ENCODE peak calls at places on chromosome 15, in nine cellular contexts. F is transverse colon, T is heart right ventricle, W is A549, O is AG04450, N is GM12865, C is AG09309, U is K562, K is NB4. I is an unnamed sample.

GRCh38 chr15:64895285-64896065 is 16.2 kb upstream of the ANKDD1A start:
- DNase-seq in W (no peak), N (peak), C (no peak), O (no peak), T (peak), K (peak), U (no peak), F (peak), I (no peak)

GRCh38 chr15:45714501-45715488 is 80.0 kb downstream of the SQOR start:
- DNase-seq in W (no peak), T (peak), F (peak), N (peak), O (peak), C (peak), U (peak), K (peak), I (no peak)

GRCh38 chr15:22936577-22937472 is 43.3 kb downstream of the CYFIP1 start:
- DNase-seq in N (peak), C (no peak), K (no peak), O (no peak), W (no peak), U (no peak), F (no peak), T (no peak), I (no peak)

GRCh38 chr15:65082303-65082958 is 5.9 kb downstream of the KBTBD13 start:
- DNase-seq in W (no peak), T (no peak), C (no peak), F (peak), N (no peak), U (no peak), K (no peak), O (no peak), I (no peak)

GRCh38 chr15:90876046-90876445 is 7.7 kb downstream of the FURIN start:
- DNase-seq in F (no peak), N (no peak), C (no peak), K (no peak), U (no peak), W (no peak), T (no peak), O (no peak), I (no peak)

GRCh38 chr15:56537881-56538280 is 72.9 kb upstream of the MNS1 start:
- DNase-seq in K (peak), N (peak), O (no peak), C (no peak), T (no peak), U (no peak), W (no peak), F (peak), I (no peak)

GRCh38 chr15:51299187-51300015 is 39.0 kb downstream of the CYP19A1 start:
- DNase-seq in O (no peak), K (no peak), W (no peak), T (no peak), C (no peak), N (no peak), F (no peak), U (no peak), I (no peak)

GRCh38 chr15:39188314-39188713 is 392.6 kb upstream of the THBS1 start:
- DNase-seq in O (no peak), C (peak), U (no peak), W (no peak), T (no peak), F (no peak), K (no peak), N (no peak), I (no peak)

GRCh38 chr15:99296386-99296785 is 45.1 kb downstream of the LRRC28 start:
- DNase-seq in F (no peak), T (no peak), U (no peak), W (no peak), C (no peak), N (no peak), K (no peak), O (no peak), I (no peak)

GRCh38 chr15:91942676-91943417 is 89.3 kb downstream of the SLCO3A1 start:
- DNase-seq in O (peak), N (peak), F (peak), U (no peak), T (peak), C (peak), K (peak), W (peak), I (peak)

GRCh38 chr15:77487479-77487861 is 66.8 kb downstream of the HMG20A start:
- DNase-seq in T (no peak), U (no peak), O (no peak), C (no peak), K (no peak), W (no peak), N (no peak), F (no peak), I (no peak)

GRCh38 chr15:81611679-81612078 is 237.7 kb upstream of the TMC3 start:
- DNase-seq in W (no peak), U (no peak), F (no peak), T (no peak), N (no peak), O (no peak), C (no peak), K (no peak), I (no peak)

GRCh38 chr15:28913171-28913765 is 27.5 kb downstream of the APBA2 start:
- DNase-seq in O (no peak), K (no peak), F (no peak), U (no peak), T (no peak), C (no peak), W (peak), N (no peak), I (no peak)

GRCh38 chr15:101256756-101257155 is 4.9 kb upstream of the CHSY1 start:
- DNase-seq in F (no peak), W (no peak), T (no peak), U (no peak), N (no peak), O (no peak), C (no peak), K (peak), I (no peak)

GRCh38 chr15:101320501-101321052 is 25.5 kb upstream of the SNRPA1 start:
- DNase-seq in T (no peak), U (no peak), F (peak), C (no peak), W (no peak), K (peak), O (no peak), N (peak), I (peak)

GRCh38 chr15:31522056-31522455 is 195.4 kb downstream of the KLF13 start:
- DNase-seq in F (no peak), O (no peak), K (no peak), C (no peak), N (no peak), W (no peak), U (no peak), T (no peak), I (no peak)

GRCh38 chr15:61621146-61621545 is 392.0 kb upstream of the RORA start:
- DNase-seq in T (no peak), F (no peak), K (peak), C (no peak), O (no peak), W (no peak), N (peak), U (peak), I (no peak)

GRCh38 chr15:78205856-78206255 is 28.5 kb downstream of the ACSBG1 start:
- DNase-seq in K (no peak), O (no peak), F (no peak), N (no peak), U (no peak), T (no peak), W (no peak), C (no peak), I (no peak)

DNA sequence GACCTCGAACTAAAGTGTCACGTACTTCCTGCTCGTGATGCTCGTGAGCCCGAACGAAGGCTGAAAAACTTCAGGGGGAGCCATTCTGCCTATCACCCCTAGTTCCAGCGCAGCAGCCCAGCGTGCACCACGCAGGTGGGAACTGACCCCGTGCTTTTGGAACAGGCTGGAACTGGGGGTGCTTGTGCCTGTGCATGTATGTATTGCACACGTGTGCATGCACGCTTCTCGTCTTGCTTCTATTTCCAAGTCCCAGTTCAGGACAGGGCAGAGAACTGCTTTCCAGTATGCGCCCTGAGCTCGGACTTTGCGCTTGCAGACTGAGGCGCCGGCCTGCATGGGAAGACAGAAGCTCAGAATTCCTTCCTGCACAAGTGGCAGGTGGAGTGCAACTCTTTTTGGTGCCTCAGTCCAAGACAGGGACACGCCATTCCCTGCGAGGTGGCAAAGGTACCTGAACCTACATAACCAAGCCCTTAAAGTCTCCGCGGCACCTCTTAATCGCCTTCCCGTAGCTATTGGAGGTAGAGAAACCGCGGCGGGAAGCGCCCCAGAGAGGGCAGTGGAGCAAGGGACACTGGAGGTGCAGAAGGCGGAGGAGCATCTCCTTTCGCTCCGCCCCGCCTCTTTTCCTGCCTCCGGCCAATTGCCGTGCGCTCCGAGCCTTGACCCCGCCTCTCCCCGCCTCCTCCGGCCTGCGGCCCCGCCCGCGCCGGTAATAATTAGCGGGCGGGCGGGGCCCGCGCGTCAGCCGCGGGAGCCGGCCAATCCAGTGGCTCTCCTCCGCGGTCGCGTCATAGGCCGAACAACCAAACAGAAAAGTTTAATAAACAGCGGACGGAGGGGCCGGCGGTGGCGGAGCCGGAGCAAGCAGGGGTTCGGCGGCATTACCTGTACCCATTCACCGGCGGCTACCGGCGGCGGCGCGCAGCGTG is at the start of gene ZFAND6:
- DNase-seq in W (peak), U (peak), F (peak), T (peak), C (peak), O (peak), K (peak), N (peak), I (peak)
- TF ChIP-seq CTCF in W (no peak), U (peak), F (peak), T (no peak), C (no peak), O (peak), K (no peak), N (no peak), I (no peak)

DNA sequence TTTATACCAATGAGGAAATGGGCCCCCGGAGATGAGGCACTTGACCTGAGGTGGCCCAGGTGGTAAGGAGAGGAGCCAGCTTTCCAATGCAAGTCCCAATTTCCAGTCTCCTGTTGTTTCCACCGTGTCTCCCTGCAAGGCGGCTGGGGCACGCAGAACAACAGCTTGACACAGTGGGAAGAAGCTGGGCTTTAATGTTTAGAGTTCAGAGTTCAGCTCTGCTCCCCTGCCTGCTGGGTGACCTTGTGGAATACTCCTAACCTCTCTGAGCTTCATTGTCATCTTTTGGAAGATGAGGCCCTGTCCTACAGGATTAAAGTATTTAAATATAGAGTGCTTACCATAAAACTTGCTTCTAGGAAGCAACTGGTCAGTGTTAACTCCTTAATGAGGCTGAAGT is 80.3 kb downstream of the SMAD3 start:
- DNase-seq in N (no peak), W (no peak), T (no peak), K (no peak), O (no peak), C (no peak), U (no peak), F (no peak), I (no peak)
- H3K4me3 ChIP-seq in N (no peak), W (no peak), T (no peak), K (no peak), O (no peak), C (no peak), U (no peak), F (no peak), I (no peak)

DNA sequence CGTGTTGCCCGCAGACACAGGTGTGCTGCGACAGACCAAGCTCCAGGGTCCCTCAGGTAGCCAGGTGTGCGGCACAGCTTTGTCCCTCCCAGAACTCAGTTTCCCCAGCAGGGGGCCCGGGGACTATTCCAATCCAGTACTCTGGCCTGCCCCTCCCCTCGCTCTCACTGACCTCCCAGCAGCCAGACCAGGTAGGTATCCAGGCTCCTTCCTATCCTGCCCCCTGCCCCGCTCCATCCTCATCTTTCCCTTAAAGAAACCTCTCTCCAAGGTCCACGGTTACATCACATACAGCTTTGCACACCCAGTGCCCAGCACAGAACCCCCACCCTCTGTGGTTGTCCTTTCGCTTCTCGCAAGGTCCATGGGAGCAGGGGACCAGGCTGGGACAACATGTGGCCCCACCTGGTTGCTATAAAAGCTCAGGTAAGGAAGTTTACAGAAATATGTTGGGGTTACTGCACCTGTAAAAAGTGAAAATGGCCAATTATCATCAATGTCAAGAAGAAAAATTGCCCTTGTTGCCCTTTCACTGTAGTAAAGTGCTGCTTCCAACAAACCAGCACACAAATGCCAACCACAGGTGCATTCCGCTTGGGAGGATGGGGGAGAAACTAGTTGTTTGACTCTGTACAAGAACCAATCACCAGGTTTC is 7.3 kb upstream of the CYP11A1 start:
- DNase-seq in O (no peak), C (no peak), N (no peak), F (no peak), U (peak), W (no peak), T (no peak), K (no peak), I (no peak)
- TF ChIP-seq CTCF in O (no peak), C (no peak), N (peak), F (no peak), U (no peak), W (no peak), T (no peak), K (no peak), I (no peak)

DNA sequence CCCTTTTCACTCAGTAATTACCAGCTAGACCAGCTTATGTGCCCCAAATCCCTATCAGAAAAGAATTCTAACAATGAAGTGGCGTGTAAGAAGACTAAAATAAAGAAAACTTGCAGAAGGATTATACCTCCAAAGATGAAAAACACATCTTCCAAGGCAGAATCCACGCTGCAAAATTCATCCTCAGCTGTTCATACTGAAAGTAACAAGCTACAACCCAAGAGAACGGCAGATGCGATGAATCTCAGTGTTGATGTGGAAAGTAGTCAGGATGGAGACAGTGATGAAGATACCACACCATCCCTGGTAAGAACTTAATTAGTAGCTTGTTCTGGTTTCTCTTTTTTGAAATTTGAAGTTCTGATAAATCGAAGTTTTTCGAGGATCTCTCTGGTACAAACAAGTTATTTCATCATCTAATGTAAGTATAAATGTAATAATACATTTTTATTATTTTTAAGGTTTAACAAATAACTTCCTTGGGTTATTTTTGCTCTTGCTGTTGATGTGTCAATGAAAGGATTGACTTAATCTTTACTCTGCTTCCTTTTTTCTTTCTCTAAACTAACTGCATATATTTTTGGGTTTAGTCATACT is 1.4 kb downstream of the WDR76 start:
- DNase-seq in W (no peak), T (no peak), U (no peak), O (no peak), N (peak), F (no peak), K (peak), C (no peak), I (no peak)
- H3K4me3 ChIP-seq in W (peak), T (peak), U (peak), O (peak), N (peak), F (peak), K (peak), C (no peak), I (no peak)

GRCh38 chr15:96403932-96404331 is 73.4 kb downstream of the NR2F2 start:
- DNase-seq in F (no peak), N (no peak), T (no peak), U (no peak), W (no peak), O (no peak), C (no peak), K (no peak), I (no peak)

GRCh38 chr15:96404560-96404959 is 74.1 kb downstream of the NR2F2 start:
- DNase-seq in N (no peak), K (no peak), W (no peak), F (no peak), C (no peak), T (no peak), U (no peak), O (no peak), I (no peak)

GRCh38 chr15:96406701-96407100 is 76.2 kb downstream of the NR2F2 start:
- DNase-seq in O (no peak), K (no peak), C (no peak), W (no peak), F (no peak), T (no peak), N (no peak), U (no peak), I (no peak)

GRCh38 chr15:96402403-96402802 is 71.9 kb downstream of the NR2F2 start:
- DNase-seq in O (no peak), N (no peak), F (no peak), W (no peak), T (no peak), K (no peak), U (no peak), C (no peak), I (no peak)

GRCh38 chr15:96403071-96403470 is 72.6 kb downstream of the NR2F2 start:
- DNase-seq in F (no peak), N (no peak), W (no peak), C (no peak), U (peak), T (no peak), O (no peak), K (no peak), I (no peak)
- TF ChIP-seq CTCF in F (no peak), N (no peak), W (no peak), C (no peak), U (no peak), T (no peak), O (no peak), K (peak), I (peak)

GRCh38 chr15:76465728-76466127 is 129.2 kb downstream of the ISL2 start:
- DNase-seq in T (no peak), U (no peak), W (no peak), C (no peak), K (no peak), O (no peak), F (no peak), N (no peak), I (no peak)
- H3K4me3 ChIP-seq in T (no peak), U (no peak), W (no peak), C (no peak), K (no peak), O (no peak), F (no peak), N (no peak), I (no peak)